ENCODE peak calls at places on chromosomes 16 and 17, in four cellular contexts. X is neuronal stem cell, M is trophoblast cell, Q is H1. G is an unnamed sample.

GRCh38 chr17:66676421-66676820 is 158.5 kb upstream of the CACNG5 start:
- DNase-seq in X (no peak), M (peak), Q (no peak), G (no peak)

GRCh38 chr17:60229189-60229802 is 79.5 kb downstream of the CA4 start:
- DNase-seq in X (no peak), M (peak), Q (no peak), G (peak)

GRCh38 chr17:64281962-64282752 is 19.1 kb upstream of the TEX2 start:
- DNase-seq in X (peak), Q (no peak), M (peak), G (peak)

GRCh38 chr17:63983326-63983725 is 10.6 kb upstream of the SCN4A start:
- DNase-seq in X (no peak), M (no peak), Q (no peak), G (no peak)

GRCh38 chr16:89986600-89986999 is 32.7 kb downstream of the DBNDD1 start:
- DNase-seq in Q (no peak), X (no peak), M (no peak), G (no peak)

GRCh38 chr17:51734462-51734861 is 424.1 kb downstream of the CA10 start:
- DNase-seq in Q (peak), M (peak), X (no peak), G (no peak)

GRCh38 chr17:8109669-8110455 is 8.5 kb downstream of the ALOXE3 start:
- DNase-seq in X (peak), Q (no peak), M (peak), G (no peak)

GRCh38 chr16:53415504-53415903 is 18.8 kb upstream of the RBL2 start:
- DNase-seq in X (no peak), M (peak), Q (no peak), G (no peak)

GRCh38 chr17:29760771-29761682 is 138.3 kb upstream of the CORO6 start:
- DNase-seq in X (peak), M (peak), Q (peak), G (peak)

GRCh38 chr17:38881600-38882191 is 11.8 kb downstream of the LASP1 start:
- DNase-seq in Q (no peak), X (no peak), M (no peak), G (peak)

GRCh38 chr17:27762527-27763305 is 37.6 kb downstream of the NOS2 start:
- DNase-seq in Q (no peak), M (peak), X (peak), G (peak)

GRCh38 chr17:39752241-39752831 is 14.6 kb downstream of the GRB7 start:
- DNase-seq in X (no peak), M (no peak), Q (no peak), G (no peak)

GRCh38 chr16:79728048-79728922 is 127.7 kb upstream of the MAF start:
- DNase-seq in Q (peak), M (no peak), X (no peak), G (no peak)

GRCh38 chr16:68229431-68230175 is 6.3 kb downstream of the ESRP2 start:
- DNase-seq in Q (no peak), X (no peak), M (peak), G (peak)

GRCh38 chr16:10787304-10787703 is 31.3 kb downstream of the TVP23A start:
- DNase-seq in Q (no peak), X (peak), M (no peak), G (no peak)

GRCh38 chr17:50645748-50646682 is 11.3 kb downstream of the ABCC3 start:
- DNase-seq in M (no peak), X (no peak), Q (no peak), G (no peak)

GRCh38 chr16:11234884-11235702 is 20.9 kb downstream of the SOCS1 start:
- DNase-seq in X (no peak), Q (no peak), M (no peak), G (peak)

GRCh38 chr16:4505356-4506153 is 29.4 kb downstream of the HMOX2 start:
- DNase-seq in Q (no peak), M (no peak), X (no peak), G (no peak)

GRCh38 chr16:35450648-35451047 is 1991.2 kb downstream of the TP53TG3F start:
- DNase-seq in M (no peak), X (no peak), Q (no peak), G (no peak)
- H3K4ac ChIP-seq in M (no peak), X (no peak), Q (no peak), G (no peak)

GRCh38 chr17:44124118-44124438 is 637 bp upstream of the HDAC5 start:
- DNase-seq in M (no peak), X (no peak), Q (no peak), G (no peak)
- H3K4ac ChIP-seq in M (no peak), X (no peak), Q (no peak), G (peak)

DNA sequence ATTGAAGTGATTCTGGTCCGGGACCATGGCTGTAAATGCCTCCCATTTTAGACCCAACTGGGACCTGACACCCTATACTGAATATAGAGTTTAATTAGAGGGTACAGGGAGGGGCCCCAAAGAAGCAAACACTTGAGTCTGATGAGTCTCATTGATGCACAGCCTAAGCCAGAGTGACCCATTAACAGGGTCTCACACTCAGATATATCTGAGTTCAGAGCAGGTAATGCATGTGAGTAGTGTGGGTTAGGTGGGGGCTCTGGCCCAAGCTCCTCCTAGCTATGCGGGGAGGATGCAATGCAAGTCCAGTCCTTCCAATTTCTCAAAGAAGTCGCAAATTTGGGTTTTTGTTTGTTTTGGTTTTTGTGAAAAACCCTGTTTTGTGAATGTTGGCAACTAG is 17.1 kb upstream of the MARCHF10 start:
- DNase-seq in M (peak), X (no peak), Q (no peak), G (no peak)
- H3K4ac ChIP-seq in M (peak), X (no peak), Q (no peak), G (peak)

GRCh38 chr16:24009060-24009459 is 173.3 kb downstream of the PRKCB start:
- DNase-seq in Q (no peak), X (no peak), M (no peak), G (no peak)

GRCh38 chr16:24007934-24008333 is 172.2 kb downstream of the PRKCB start:
- DNase-seq in Q (no peak), M (no peak), X (no peak), G (no peak)

GRCh38 chr16:24011237-24011636 is 175.5 kb downstream of the PRKCB start:
- DNase-seq in Q (no peak), X (no peak), M (no peak), G (no peak)

GRCh38 chr16:24010440-24011089 is 174.8 kb downstream of the PRKCB start:
- DNase-seq in X (peak), Q (peak), M (peak), G (peak)

DNA sequence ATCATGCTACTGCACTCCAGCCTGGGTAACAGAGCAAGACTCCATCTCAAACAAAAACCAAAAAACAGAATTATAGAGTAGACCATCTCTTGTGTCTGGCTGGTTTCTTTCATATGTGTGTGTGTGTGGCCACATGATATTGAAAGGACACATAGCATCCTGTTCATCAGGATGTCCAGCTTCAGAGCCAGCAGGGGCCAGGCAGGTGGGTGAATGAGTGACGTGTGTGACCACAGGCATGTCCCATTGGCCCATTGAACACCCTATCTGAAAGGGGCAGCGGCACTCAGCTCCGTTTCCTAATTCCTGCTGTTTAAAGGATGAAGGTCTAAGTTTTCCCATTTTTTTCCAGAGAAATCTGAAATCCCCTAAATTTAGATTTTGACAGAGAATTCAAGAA is 174.2 kb downstream of the PRKCB start:
- DNase-seq in Q (no peak), X (no peak), M (no peak), G (no peak)
- H3K4ac ChIP-seq in Q (no peak), X (no peak), M (no peak), G (no peak)

GRCh38 chr16:9079430-9079812 is 12.0 kb upstream of the HAPSTR1 start:
- DNase-seq in X (no peak), Q (no peak), M (no peak), G (no peak)

GRCh38 chr16:9072806-9073341 is 18.6 kb upstream of the HAPSTR1 start:
- DNase-seq in Q (no peak), X (no peak), M (peak), G (peak)

GRCh38 chr16:9077001-9077809 is 14.2 kb upstream of the HAPSTR1 start:
- DNase-seq in X (no peak), Q (no peak), M (peak), G (peak)

GRCh38 chr16:9070295-9070694 is 21.1 kb upstream of the HAPSTR1 start:
- DNase-seq in X (no peak), Q (no peak), M (no peak), G (no peak)

DNA sequence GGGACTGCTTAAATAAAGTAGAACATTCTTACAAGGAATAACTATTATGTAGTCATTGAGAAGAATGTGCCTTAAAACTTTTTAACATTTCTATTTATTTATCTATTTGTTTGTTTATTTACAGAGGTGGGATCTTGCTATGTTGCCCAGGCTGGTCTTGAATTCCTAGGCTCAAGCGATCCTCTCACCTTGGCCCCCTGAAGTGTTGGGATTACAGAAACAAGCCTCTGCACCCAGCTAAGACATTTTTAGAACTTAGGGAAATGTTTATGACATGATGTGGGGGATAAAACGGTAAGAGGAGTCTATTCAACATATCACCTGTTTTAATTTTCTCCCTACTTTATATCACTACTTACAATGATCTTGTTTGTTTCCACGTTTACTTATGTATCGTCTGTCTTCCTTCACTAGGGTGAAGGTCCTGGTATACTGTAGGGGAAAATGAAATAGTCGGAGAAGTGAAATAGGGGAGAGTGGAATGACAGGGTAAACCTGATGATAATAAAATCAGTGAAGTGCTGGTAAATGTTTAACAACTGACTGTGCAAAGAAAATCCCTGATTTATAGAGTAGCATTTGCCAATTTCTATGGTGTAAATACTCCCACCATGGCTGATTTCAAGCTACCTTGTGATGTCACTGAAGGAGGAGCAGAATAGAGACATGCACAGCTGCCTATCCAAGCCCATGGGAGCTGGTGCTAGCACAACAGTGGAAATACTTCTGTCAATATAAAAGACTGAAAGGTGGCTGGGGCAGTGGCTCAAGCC is 16.0 kb upstream of the HAPSTR1 start:
- DNase-seq in M (no peak), Q (no peak), X (no peak), G (no peak)
- H3K4ac ChIP-seq in M (peak), Q (no peak), X (no peak), G (peak)

DNA sequence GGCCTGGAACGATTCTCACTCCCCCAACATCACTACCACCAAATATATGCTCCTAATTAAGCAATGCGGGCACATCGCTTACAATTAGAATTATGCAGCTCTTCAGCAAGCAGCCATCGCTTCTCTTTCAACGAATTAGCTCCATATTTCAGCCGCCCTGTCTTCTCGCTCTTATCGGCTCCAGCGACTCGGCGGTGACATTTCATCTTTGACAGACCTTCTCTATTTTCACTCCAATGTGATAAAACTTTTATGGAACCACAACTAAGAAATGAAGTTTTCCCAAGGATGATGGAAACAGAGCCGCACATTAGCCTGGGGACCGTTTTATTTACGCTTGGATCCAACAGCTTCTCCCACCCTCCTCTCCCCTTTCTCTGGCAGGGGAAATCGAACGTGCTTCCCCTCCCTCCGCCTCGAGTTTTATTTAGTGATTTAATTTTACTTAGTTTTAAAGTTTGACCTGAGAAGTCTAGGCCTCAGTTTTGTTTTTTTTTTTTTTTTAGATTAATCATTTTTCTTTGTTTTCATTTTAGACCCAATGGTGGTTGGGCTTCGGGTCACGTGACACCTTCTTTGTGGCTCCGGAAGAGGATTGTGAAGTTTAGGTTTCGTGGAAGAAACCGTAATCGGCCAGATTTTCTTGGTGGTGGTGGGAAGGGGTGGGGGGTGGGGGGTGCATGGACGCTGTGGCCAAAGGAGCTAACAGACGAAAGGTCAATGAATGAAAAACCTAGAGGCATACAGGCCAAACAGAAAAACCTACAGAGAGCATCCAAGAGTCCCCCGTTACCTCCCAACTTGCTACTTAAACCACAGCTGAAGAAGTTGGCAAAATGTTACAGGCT is 3.2 kb upstream of the HOXB2 start:
- DNase-seq in X (no peak), M (no peak), Q (no peak), G (peak)
- H3K4ac ChIP-seq in X (no peak), M (no peak), Q (no peak), G (peak)

DNA sequence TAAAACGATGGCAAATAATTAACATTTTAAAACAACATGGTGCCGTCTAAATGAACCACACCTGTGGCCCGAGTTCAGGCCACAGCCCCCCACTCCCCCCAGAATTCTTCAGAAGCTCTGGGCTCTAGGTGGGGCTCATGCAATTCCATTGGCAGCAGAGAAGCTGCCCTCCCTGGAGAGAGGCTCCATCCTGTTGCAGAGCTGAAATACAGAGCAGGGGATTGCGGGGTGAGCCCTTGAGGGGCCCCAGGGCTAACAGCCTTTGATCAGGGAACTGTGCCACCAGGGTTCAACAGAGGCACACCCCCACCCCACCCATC is 69.3 kb downstream of the ABR start:
- DNase-seq in X (no peak), M (no peak), Q (no peak), G (no peak)
- H3K4ac ChIP-seq in X (no peak), M (no peak), Q (no peak), G (peak)

GRCh38 chr16:49621240-49622083 is 234.4 kb downstream of the ZNF423 start:
- DNase-seq in M (no peak), Q (no peak), X (no peak), G (no peak)
- H3K4ac ChIP-seq in M (no peak), Q (no peak), X (no peak), G (no peak)

DNA sequence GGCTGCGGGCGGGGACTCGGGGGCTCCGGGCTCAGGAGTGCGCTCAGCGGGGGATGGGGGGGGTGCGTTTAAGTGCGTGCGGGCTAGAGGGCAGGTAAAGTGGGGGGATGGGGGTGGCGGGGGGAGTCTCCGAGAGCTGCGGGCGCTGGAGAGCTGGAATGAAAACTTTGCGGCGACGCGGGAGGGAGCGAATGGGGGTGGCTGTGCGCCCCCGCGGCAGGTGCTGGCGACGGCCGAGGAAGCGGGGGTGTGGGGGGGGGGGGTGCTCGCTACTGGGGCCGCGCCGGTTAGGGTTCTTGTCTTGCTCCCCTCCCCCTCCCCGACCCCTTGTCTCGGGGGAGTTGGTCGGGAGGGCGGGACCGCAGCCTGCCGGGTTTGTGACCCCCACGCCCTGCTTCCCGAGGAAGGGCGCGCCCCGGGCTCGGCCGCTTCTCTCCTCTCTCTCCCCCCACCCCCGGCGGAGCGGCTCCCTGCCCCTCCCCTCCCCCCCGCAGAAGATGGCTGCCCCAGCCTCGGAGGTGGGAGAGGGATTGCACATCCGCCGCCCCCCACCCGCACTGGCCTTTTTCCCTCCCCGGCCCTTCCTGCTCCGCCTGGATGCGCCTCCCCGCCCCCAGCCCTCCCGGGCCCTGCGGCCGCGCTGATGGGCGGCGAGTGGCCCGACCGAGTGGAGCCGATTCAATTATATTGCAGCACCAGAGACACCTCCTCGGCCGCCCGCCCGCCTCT is 651 bp downstream of the GSE1 start:
- DNase-seq in Q (no peak), M (peak), X (no peak), G (no peak)
- H3K4ac ChIP-seq in Q (no peak), M (peak), X (no peak), G (no peak)

GRCh38 chr16:29959293-29959692 is 2.6 kb upstream of the TMEM219 start:
- DNase-seq in M (no peak), Q (no peak), X (no peak), G (no peak)

GRCh38 chr16:29962344-29962994 is 590 bp downstream of the TMEM219 start:
- DNase-seq in M (peak), X (no peak), Q (no peak), G (peak)

GRCh38 chr16:29963021-29963743 is 1.3 kb downstream of the TMEM219 start:
- DNase-seq in X (no peak), M (no peak), Q (no peak), G (no peak)

GRCh38 chr16:29961127-29961478 is 776 bp upstream of the TMEM219 start:
- DNase-seq in Q (no peak), M (no peak), X (no peak), G (no peak)

DNA sequence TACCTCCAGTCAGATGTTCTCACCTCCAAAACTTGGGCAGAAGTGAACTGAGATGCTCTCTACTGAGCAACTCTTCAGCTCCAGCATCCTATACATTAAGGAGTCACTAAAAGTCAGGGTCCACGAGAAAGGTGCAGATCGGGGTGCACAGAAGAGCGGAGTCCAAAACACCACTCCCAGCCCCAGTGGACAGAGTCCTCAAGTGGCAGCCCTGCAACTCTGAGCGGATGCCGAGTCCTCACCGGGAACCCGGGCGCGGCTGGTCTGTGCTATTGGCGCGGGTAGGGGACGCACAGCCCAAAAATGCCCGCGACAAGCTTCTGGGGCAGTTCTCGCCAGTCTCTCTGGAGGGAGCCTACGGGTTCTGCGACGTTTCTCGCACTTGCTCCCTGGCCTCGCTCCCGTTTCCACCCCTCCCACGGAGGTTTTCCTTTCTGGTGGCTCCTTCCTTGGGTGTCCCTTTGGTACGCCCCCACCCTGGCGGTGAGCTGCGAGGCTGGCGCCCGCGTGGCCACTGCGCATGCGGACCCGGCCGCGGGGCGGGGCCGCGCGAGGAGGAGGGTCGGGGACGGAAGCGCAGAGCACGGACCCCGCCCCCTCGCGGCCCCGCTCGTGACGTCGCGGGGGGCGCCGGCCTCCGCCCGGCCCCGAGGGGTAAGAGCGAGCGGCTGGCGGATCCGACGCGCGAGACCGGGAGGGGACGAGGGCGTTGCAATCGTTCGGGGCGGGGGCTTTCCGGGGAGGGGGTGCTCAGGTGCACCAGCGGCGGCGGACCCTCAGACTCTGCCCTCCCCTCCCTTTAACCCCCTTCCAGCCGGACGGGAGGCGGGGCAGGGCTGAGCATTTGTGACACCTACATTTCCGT is at the start of gene TMEM219:
- DNase-seq in Q (no peak), X (peak), M (peak), G (peak)
- H3K4ac ChIP-seq in Q (peak), X (no peak), M (peak), G (peak)